ENCODE peak calls at places on chromosomes 13 and 19, in four cellular contexts. W is H1, N is astrocyte, X is GM23338. A is an unnamed sample.

GRCh38 chr13:65600702-65601101 is 1629.4 kb downstream of the PCDH9 start:
- DNase-seq in W (no peak), N (peak; percentile 65), X (no peak), A (no peak)

GRCh38 chr19:16951529-16951928 is 62.7 kb downstream of the F2RL3 start:
- DNase-seq in W (peak; percentile 20), N (peak; percentile 7), X (no peak), A (peak; percentile 62)

GRCh38 chr13:66577358-66577757 is 652.8 kb downstream of the PCDH9 start:
- DNase-seq in W (no peak), N (no peak), X (no peak), A (no peak)

GRCh38 chr13:95536629-95537241 is 15.8 kb upstream of the CLDN10 start:
- DNase-seq in W (no peak), N (no peak), X (peak; percentile 45), A (no peak)

GRCh38 chr19:15672580-15673175 is at the start of gene CYP4F12:
- DNase-seq in W (no peak), N (no peak), X (peak; percentile 17), A (peak; percentile 39)

GRCh38 chr19:1315470-1316166 is 29.9 kb downstream of the EFNA2 start:
- DNase-seq in W (peak; percentile 87), N (peak; percentile 16), X (peak; percentile 78), A (peak; percentile 99)

GRCh38 chr13:71880753-71881541 is 13.9 kb upstream of the DACH1 start:
- DNase-seq in W (no peak), N (peak; percentile 65), X (peak; percentile 47), A (no peak)

GRCh38 chr13:76009491-76009890 is 373.4 kb downstream of the LMO7 start:
- DNase-seq in W (no peak), N (peak; percentile 39), X (no peak), A (no peak)

GRCh38 chr19:29484876-29485275 is 40.9 kb upstream of the VSTM2B start:
- DNase-seq in W (peak; percentile 38), N (no peak), X (no peak), A (no peak)

GRCh38 chr19:10325732-10326131 is 7.6 kb downstream of the RAVER1 start:
- DNase-seq in W (no peak), N (no peak), X (no peak), A (no peak)
- H3K4me1 ChIP-seq in W (no peaks in the 10 kb centered on the region), N (no peaks in the 10 kb centered on the region), X (no peaks in the 10 kb centered on the region), A (no peaks in the 10 kb centered on the region)

DNA sequence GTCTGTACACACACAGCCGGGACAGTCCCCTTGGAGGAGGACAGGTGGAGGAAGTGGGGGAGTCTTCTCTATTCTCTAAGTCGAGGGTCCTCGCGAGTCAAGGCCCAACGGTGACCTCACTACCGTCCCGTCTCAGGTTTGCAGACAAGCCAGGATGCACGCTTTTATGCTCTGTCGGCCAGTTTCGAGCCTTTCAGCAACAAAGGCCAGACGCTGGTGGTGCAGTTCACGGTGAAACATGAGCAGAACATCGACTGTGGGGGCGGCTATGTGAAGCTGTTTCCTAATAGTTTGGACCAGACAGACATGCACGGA is 840 bp downstream of the CALR start:
- DNase-seq in W (no peak), N (peak; percentile 30), X (no peak), A (peak; percentile 94)
- H3K79me2 ChIP-seq in W (peaks cover 26% of the 10 kb centered on the region), N (peaks cover 52% of the 10 kb centered on the region), X (peaks cover 32% of the 10 kb centered on the region), A (peaks cover 50% of the 10 kb centered on the region)

GRCh38 chr19:7905298-7905697 is 1.6 kb downstream of the MAP2K7 start:
- DNase-seq in W (no peak), N (no peak), X (no peak), A (peak; percentile 42)
- H3K27ac ChIP-seq in W (no peak overlapping the region), N (no peak overlapping the region), X (no peak overlapping the region), A (peak overlapping the region; percentile 80)

DNA sequence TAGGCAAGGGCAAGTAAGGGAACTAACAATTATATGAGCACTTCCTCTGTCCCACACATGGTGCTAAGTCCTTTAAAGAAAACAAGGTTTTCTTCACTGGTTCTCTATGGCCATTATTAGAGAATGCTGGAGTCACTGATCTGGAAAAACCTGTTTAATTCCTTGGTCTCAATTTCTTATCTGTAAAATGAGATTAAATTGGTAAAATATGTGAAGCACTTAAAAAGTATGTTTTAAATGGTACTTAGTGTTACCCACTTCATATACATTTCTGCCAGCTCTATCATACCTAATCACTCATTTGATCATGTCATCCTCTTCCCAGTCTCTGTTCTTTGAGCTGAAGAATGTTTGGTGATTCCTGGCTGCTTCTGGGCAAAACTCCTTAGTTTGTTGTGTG is 39.4 kb downstream of the LRCH1 start:
- DNase-seq in W (no peak), N (peak; percentile 7), X (no peak), A (no peak)
- H3K4me1 ChIP-seq in W (no peaks in the 10 kb centered on the region), N (peaks cover 16% of the 10 kb centered on the region), X (peaks cover 9% of the 10 kb centered on the region), A (peaks cover 4% of the 10 kb centered on the region)